ENCODE peak calls at places on chromosomes 2 and 18, in six cellular contexts. W is HFFc6, V is thoracic aorta, B is tibial artery, G is posterior vena cava, L is NCI-H1105 treated with DMSO at 0.1 percent for 48 hours. H is an unnamed sample.

GRCh38 chr2:239106971-239107370 is 259.1 kb downstream of the TWIST2 start:
- DNase-seq in W (no peak), V (no peak), B (no peak), G (no peak), L (no peak), H (no peak)

GRCh38 chr2:143698888-143699570 is 569.8 kb downstream of the ARHGAP15 start:
- DNase-seq in W (no peak), V (no peak), B (no peak), G (no peak), L (no peak), H (no peak)

GRCh38 chr2:42752299-42752698 is 11.6 kb downstream of the OXER1 start:
- DNase-seq in W (no peak), V (no peak), B (peak; percentile 46), G (no peak), L (no peak), H (peak; percentile 23)

GRCh38 chr18:79367480-79367879 is 28.2 kb upstream of the NFATC1 start:
- DNase-seq in W (no peak), V (no peak), B (no peak), G (no peak), L (no peak), H (no peak)

GRCh38 chr18:42018831-42019230 is 63.8 kb downstream of the PIK3C3 start:
- DNase-seq in W (no peak), V (no peak), B (no peak), G (no peak), L (no peak), H (no peak)

GRCh38 chr2:44715671-44716077 is 225.8 kb upstream of the SIX3 start:
- DNase-seq in W (peak; percentile 60), V (no peak), B (no peak), G (no peak), L (peak; percentile 28), H (peak; percentile 17)

GRCh38 chr18:78804206-78805030 is 175.2 kb upstream of the SALL3 start:
- DNase-seq in W (no peak), V (no peak), B (no peak), G (peak; percentile 47), L (no peak), H (no peak)

GRCh38 chr2:47134386-47135090 is 20.6 kb downstream of the STPG4 start:
- DNase-seq in W (no peak), V (no peak), B (no peak), G (no peak), L (no peak), H (no peak)

GRCh38 chr2:88220733-88221132 is 50.6 kb downstream of the THNSL2 start:
- DNase-seq in W (no peak), V (no peak), B (no peak), G (no peak), L (no peak), H (no peak)

GRCh38 chr2:61327173-61327572 is 143.7 kb downstream of the USP34 start:
- DNase-seq in W (no peak), V (no peak), B (no peak), G (no peak), L (no peak), H (no peak)

GRCh38 chr18:25737710-25738251 is 352.6 kb downstream of the SS18 start:
- DNase-seq in W (peak; percentile 49), V (no peak), B (no peak), G (no peak), L (no peak), H (no peak)

GRCh38 chr2:2238726-2239269 is 92.3 kb downstream of the MYT1L start:
- DNase-seq in W (no peak), V (no peak), B (no peak), G (no peak), L (no peak), H (no peak)

GRCh38 chr2:186456941-186457340 is 29.1 kb upstream of the ZC3H15 start:
- DNase-seq in W (peak; percentile 77), V (no peak), B (no peak), G (no peak), L (no peak), H (no peak)

GRCh38 chr18:11148655-11149440 is 521 bp downstream of the PIEZO2 start:
- DNase-seq in W (no peak), V (no peak), B (no peak), G (no peak), L (no peak), H (no peak)

GRCh38 chr2:17813742-17814458 is 2.4 kb upstream of the MSGN1 start:
- DNase-seq in W (no peak), V (no peak), B (no peak), G (no peak), L (no peak), H (peak; percentile 69)

GRCh38 chr2:76861708-76862107 is 660.5 kb downstream of the LRRTM4 start:
- DNase-seq in W (no peak), V (no peak), B (no peak), G (no peak), L (no peak), H (no peak)

GRCh38 chr2:208820289-208820688 is 413.7 kb downstream of the PTH2R start:
- DNase-seq in W (no peak), V (no peak), B (no peak), G (no peak), L (peak; percentile 71), H (no peak)

GRCh38 chr2:178882666-178883440 is 75.6 kb upstream of the TTN start:
- DNase-seq in W (peak; percentile 3), V (no peak), B (peak; percentile 31), G (no peak), L (no peak), H (no peak)

GRCh38 chr18:48453330-48454063 is 44.3 kb upstream of the ZBTB7C start:
- DNase-seq in W (no peak), V (no peak), B (no peak), G (no peak), L (no peak), H (no peak)

GRCh38 chr2:143513081-143513480 is 383.9 kb downstream of the ARHGAP15 start:
- DNase-seq in W (peak; percentile 22), V (no peak), B (peak; percentile 37), G (no peak), L (no peak), H (peak; percentile 16)